ENCODE peak calls at places on chromosomes 5 and 9, in six cellular contexts. W, I, J, V, O and L are unnamed samples.

GRCh38 chr9:136943291-136944093 is 1.0 kb downstream of the FBXW5 start:
- DNase-seq in W (no peak), I (peak), J (no peak), V (peak), O (peak), L (peak)

GRCh38 chr9:125332527-125332926 is 70.9 kb downstream of the GAPVD1 start:
- DNase-seq in W (peak), I (no peak), J (no peak), V (no peak), O (peak), L (no peak)

GRCh38 chr5:16687898-16688297 is 71.1 kb upstream of the RETREG1 start:
- DNase-seq in W (no peak), I (no peak), J (no peak), V (no peak), O (no peak), L (no peak)

GRCh38 chr5:96001262-96001661 is 39.6 kb upstream of the ELL2 start:
- DNase-seq in W (no peak), I (no peak), J (no peak), V (no peak), O (no peak), L (no peak)

GRCh38 chr9:71355884-71356283 is 234.5 kb upstream of the TRPM3 start:
- DNase-seq in W (no peak), I (no peak), J (peak), V (peak), O (no peak), L (no peak)

GRCh38 chr9:136605966-136606365 is 56.8 kb upstream of the EGFL7 start:
- DNase-seq in W (no peak), I (no peak), J (no peak), V (no peak), O (no peak), L (no peak)

GRCh38 chr9:78971505-78971904 is 600.3 kb upstream of the TLE4 start:
- DNase-seq in W (no peak), I (no peak), J (no peak), V (no peak), O (no peak), L (no peak)

GRCh38 chr5:167970002-167970401 is 321.4 kb upstream of the WWC1 start:
- DNase-seq in W (no peak), I (no peak), J (no peak), V (no peak), O (no peak), L (no peak)

GRCh38 chr9:26856413-26857032 is 36.1 kb downstream of the CAAP1 start:
- DNase-seq in W (peak), I (peak), J (peak), V (peak), O (peak), L (peak)

GRCh38 chr9:30329441-30329840 is 2055.0 kb upstream of the ACO1 start:
- DNase-seq in W (no peak), I (no peak), J (no peak), V (no peak), O (no peak), L (no peak)

GRCh38 chr9:35729700-35730485 is 2.1 kb downstream of the TLN1 start:
- DNase-seq in W (no peak), I (peak), J (peak), V (peak), O (peak), L (peak)

GRCh38 chr9:115106001-115106400 is 12.0 kb downstream of the TNC start:
- DNase-seq in W (no peak), I (peak), J (no peak), V (no peak), O (no peak), L (no peak)

GRCh38 chr5:9498541-9499497 is 47.1 kb downstream of the SEMA5A start:
- DNase-seq in W (no peak), I (no peak), J (no peak), V (peak), O (peak), L (no peak)

GRCh38 chr5:140642718-140643117 is 3.5 kb downstream of the TMCO6 start:
- DNase-seq in W (no peak), I (no peak), J (no peak), V (no peak), O (no peak), L (no peak)

GRCh38 chr5:78003914-78004313 is 227.8 kb upstream of the TBCA start:
- DNase-seq in W (no peak), I (no peak), J (no peak), V (no peak), O (peak), L (no peak)

GRCh38 chr5:1132570-1132969 is 20.7 kb upstream of the SLC12A7 start:
- DNase-seq in W (no peak), I (no peak), J (no peak), V (no peak), O (no peak), L (no peak)

GRCh38 chr9:127650511-127650910 is 38.4 kb downstream of the STXBP1 start:
- DNase-seq in W (peak), I (no peak), J (no peak), V (no peak), O (no peak), L (no peak)

GRCh38 chr5:40733439-40733838 is 22.3 kb downstream of the TTC33 start:
- DNase-seq in W (no peak), I (no peak), J (no peak), V (no peak), O (peak), L (no peak)

GRCh38 chr5:152819891-152820290 is 414.8 kb upstream of the NMUR2 start:
- DNase-seq in W (no peak), I (no peak), J (no peak), V (no peak), O (no peak), L (no peak)

GRCh38 chr5:152824316-152824715 is 419.2 kb upstream of the NMUR2 start:
- DNase-seq in W (no peak), I (no peak), J (no peak), V (no peak), O (no peak), L (no peak)
- TF ChIP-seq MAX in W (no peak), I (no peak), J (no peak), V (no peak), O (no peak), L (no peak)

DNA sequence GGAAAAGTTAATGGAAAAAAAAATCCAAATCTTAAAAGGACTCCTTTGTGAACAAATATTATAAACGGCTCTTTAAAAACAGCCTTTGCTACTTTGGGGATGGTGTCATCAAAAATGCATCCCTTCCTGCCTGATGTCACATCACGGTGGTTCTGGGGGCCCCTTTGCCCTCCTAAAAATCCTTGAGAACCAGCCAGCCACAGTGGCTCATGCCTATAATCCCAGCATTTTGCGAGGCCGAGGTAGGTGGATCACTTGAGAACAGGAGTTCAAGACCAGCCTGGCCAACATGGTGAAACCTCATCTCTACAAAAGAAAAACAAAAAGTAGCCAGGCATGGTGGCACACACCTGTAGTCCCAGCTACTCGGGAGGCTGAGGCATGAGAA is 43.9 kb downstream of the FNBP1 start:
- DNase-seq in W (no peak), I (no peak), J (no peak), V (no peak), O (no peak), L (no peak)
- TF ChIP-seq MAX in W (no peak), I (no peak), J (no peak), V (no peak), O (no peak), L (no peak)

GRCh38 chr9:93596399-93596798 is 20.0 kb downstream of the PHF2 start:
- DNase-seq in W (no peak), I (no peak), J (no peak), V (no peak), O (no peak), L (no peak)

GRCh38 chr9:93597142-93597706 is 20.8 kb downstream of the PHF2 start:
- DNase-seq in W (no peak), I (no peak), J (no peak), V (no peak), O (no peak), L (no peak)

GRCh38 chr9:93598647-93599241 is 22.4 kb downstream of the PHF2 start:
- DNase-seq in W (no peak), I (no peak), J (no peak), V (peak), O (no peak), L (no peak)

GRCh38 chr9:93599571-93600403 is 23.4 kb downstream of the PHF2 start:
- DNase-seq in W (no peak), I (no peak), J (no peak), V (no peak), O (no peak), L (no peak)

GRCh38 chr9:93597871-93598646 is 21.7 kb downstream of the PHF2 start:
- DNase-seq in W (no peak), I (no peak), J (no peak), V (peak), O (no peak), L (no peak)
- TF ChIP-seq MAX in W (no peak), I (no peak), J (no peak), V (no peak), O (no peak), L (no peak)

GRCh38 chr5:63961125-63961597 is 1.1 kb downstream of the HTR1A start:
- DNase-seq in W (no peak), I (no peak), J (no peak), V (peak), O (no peak), L (no peak)

GRCh38 chr5:63962345-63962744 is at the start of gene HTR1A:
- DNase-seq in W (no peak), I (no peak), J (no peak), V (peak), O (no peak), L (no peak)

GRCh38 chr5:63961598-63962161 is 565 bp downstream of the HTR1A start:
- DNase-seq in W (no peak), I (no peak), J (no peak), V (peak), O (no peak), L (no peak)

GRCh38 chr5:63963926-63964325 is 1.7 kb upstream of the HTR1A start:
- DNase-seq in W (no peak), I (no peak), J (no peak), V (no peak), O (no peak), L (no peak)

GRCh38 chr5:63963080-63963735 is 963 bp upstream of the HTR1A start:
- DNase-seq in W (peak), I (peak), J (peak), V (peak), O (peak), L (peak)
- TF ChIP-seq MAX in W (no peak), I (no peak), J (no peak), V (no peak), O (no peak), L (no peak)

GRCh38 chr5:122612901-122613300 is 162.0 kb upstream of the SNX2 start:
- DNase-seq in W (no peak), I (no peak), J (no peak), V (no peak), O (no peak), L (no peak)
- TF ChIP-seq MAX in W (no peak), I (no peak), J (no peak), V (no peak), O (no peak), L (no peak)

GRCh38 chr5:112983307-112983811 is 6.8 kb downstream of the DCP2 start:
- DNase-seq in W (no peak), I (no peak), J (no peak), V (no peak), O (no peak), L (no peak)
- TF ChIP-seq MAX in W (no peak), I (no peak), J (no peak), V (no peak), O (no peak), L (no peak)

GRCh38 chr5:169064093-169064492 is 236.8 kb downstream of the SLIT3 start:
- DNase-seq in W (no peak), I (no peak), J (no peak), V (no peak), O (no peak), L (no peak)
- TF ChIP-seq MAX in W (no peak), I (no peak), J (no peak), V (no peak), O (no peak), L (no peak)

GRCh38 chr5:176697267-176697928 is 50.1 kb downstream of the TSPAN17 start:
- DNase-seq in W (no peak), I (no peak), J (no peak), V (no peak), O (no peak), L (no peak)

GRCh38 chr5:176697929-176698520 is 50.7 kb downstream of the TSPAN17 start:
- DNase-seq in W (no peak), I (no peak), J (no peak), V (peak), O (no peak), L (no peak)

GRCh38 chr5:176702952-176703641 is 55.8 kb downstream of the TSPAN17 start:
- DNase-seq in W (no peak), I (no peak), J (no peak), V (no peak), O (no peak), L (no peak)

GRCh38 chr5:176704355-176704754 is 57.1 kb downstream of the TSPAN17 start:
- DNase-seq in W (no peak), I (no peak), J (no peak), V (no peak), O (no peak), L (no peak)

GRCh38 chr5:176700239-176700847 is 53.1 kb downstream of the TSPAN17 start:
- DNase-seq in W (no peak), I (peak), J (no peak), V (peak), O (peak), L (peak)
- TF ChIP-seq MAX in W (no peak), I (no peak), J (no peak), V (no peak), O (no peak), L (no peak)

GRCh38 chr5:83764101-83764500 is 43.4 kb upstream of the HAPLN1 start:
- DNase-seq in W (no peak), I (no peak), J (no peak), V (no peak), O (no peak), L (no peak)
- TF ChIP-seq MAX in W (no peak), I (no peak), J (no peak), V (no peak), O (no peak), L (no peak)